ENCODE peak calls at places on chromosome 12, in five cellular contexts. One of them, this sample, is unnamed.

GRCh38 chr12:795305-795704 is 42.9 kb downstream of the WNK1 start:
- DNase-seq in tibial nerve: no peak
- DNase-seq in stomach: no peak
- DNase-seq in A549: no peak
- DNase-seq in sigmoid colon: no peak
- DNase-seq in this sample: no peak

GRCh38 chr12:857611-858010 is 91.9 kb downstream of the RAD52 start:
- DNase-seq in stomach: no peak
- DNase-seq in sigmoid colon: no peak
- DNase-seq in A549: peak; percentile 44
- DNase-seq in tibial nerve: peak; percentile 33
- DNase-seq in this sample: no peak

GRCh38 chr12:42684171-42685071 is 94.9 kb upstream of the PRICKLE1 start:
- DNase-seq in sigmoid colon: no peak
- DNase-seq in A549: no peak
- DNase-seq in stomach: no peak
- DNase-seq in tibial nerve: no peak
- DNase-seq in this sample: no peak

GRCh38 chr12:27924350-27925140 is 48.0 kb downstream of the PTHLH start:
- DNase-seq in stomach: no peak
- DNase-seq in sigmoid colon: no peak
- DNase-seq in tibial nerve: no peak
- DNase-seq in A549: no peak
- DNase-seq in this sample: no peak

GRCh38 chr12:3885179-3886094 is 12.2 kb upstream of the PARP11 start:
- DNase-seq in tibial nerve: peak; percentile 56
- DNase-seq in stomach: no peak
- DNase-seq in A549: peak; percentile 17
- DNase-seq in sigmoid colon: no peak
- DNase-seq in this sample: no peak

GRCh38 chr12:103930787-103931536 is 752 bp downstream of the HSP90B1 start:
- DNase-seq in A549: no peak
- DNase-seq in stomach: peak; percentile 59
- DNase-seq in sigmoid colon: peak; percentile 83
- DNase-seq in tibial nerve: peak; percentile 40
- DNase-seq in this sample: peak; percentile 70

GRCh38 chr12:29160230-29160629 is 11.2 kb downstream of the FAR2 start:
- DNase-seq in sigmoid colon: no peak
- DNase-seq in stomach: no peak
- DNase-seq in tibial nerve: no peak
- DNase-seq in A549: no peak
- DNase-seq in this sample: no peak

GRCh38 chr12:30796508-30796780 is 41.7 kb upstream of the CAPRIN2 start:
- DNase-seq in sigmoid colon: peak; percentile 72
- DNase-seq in stomach: no peak
- DNase-seq in tibial nerve: no peak
- DNase-seq in A549: peak; percentile 60
- DNase-seq in this sample: peak; percentile 48

GRCh38 chr12:47022296-47022695 is 57.1 kb upstream of the PCED1B start:
- DNase-seq in stomach: no peak
- DNase-seq in sigmoid colon: no peak
- DNase-seq in tibial nerve: no peak
- DNase-seq in A549: no peak
- DNase-seq in this sample: no peak

GRCh38 chr12:5945071-5946008 is at the start of gene ANO2:
- DNase-seq in tibial nerve: no peak
- DNase-seq in A549: no peak
- DNase-seq in sigmoid colon: no peak
- DNase-seq in stomach: no peak
- DNase-seq in this sample: no peak

GRCh38 chr12:68780731-68781130 is 27.2 kb upstream of the MDM2 start:
- DNase-seq in tibial nerve: no peak
- DNase-seq in A549: no peak
- DNase-seq in sigmoid colon: no peak
- DNase-seq in stomach: no peak
- DNase-seq in this sample: no peak

GRCh38 chr12:133130808-133131128 is 341 bp downstream of the ZNF10 start:
- DNase-seq in tibial nerve: peak; percentile 43
- DNase-seq in stomach: peak; percentile 32
- DNase-seq in A549: no peak
- DNase-seq in sigmoid colon: peak; percentile 67
- DNase-seq in this sample: peak; percentile 60

GRCh38 chr12:127507336-127507735 is 759.6 kb upstream of the TMEM132C start:
- DNase-seq in A549: no peak
- DNase-seq in sigmoid colon: no peak
- DNase-seq in tibial nerve: no peak
- DNase-seq in stomach: no peak
- DNase-seq in this sample: no peak

GRCh38 chr12:50302686-50303085 is 19.4 kb upstream of the LIMA1 start:
- DNase-seq in A549: no peak
- DNase-seq in tibial nerve: no peak
- DNase-seq in stomach: no peak
- DNase-seq in sigmoid colon: no peak
- DNase-seq in this sample: no peak

GRCh38 chr12:77591959-77592358 is 238.7 kb upstream of the NAV3 start:
- DNase-seq in stomach: no peak
- DNase-seq in tibial nerve: no peak
- DNase-seq in sigmoid colon: no peak
- DNase-seq in A549: no peak
- DNase-seq in this sample: no peak

GRCh38 chr12:26692417-26692816 is 140.6 kb downstream of the ITPR2 start:
- DNase-seq in stomach: no peak
- DNase-seq in A549: no peak
- DNase-seq in sigmoid colon: no peak
- DNase-seq in tibial nerve: no peak
- DNase-seq in this sample: no peak
- TF ChIP-seq EP300 in stomach: no peak
- TF ChIP-seq EP300 in A549: no peak
- TF ChIP-seq EP300 in sigmoid colon: no peak
- TF ChIP-seq EP300 in tibial nerve: no peak
- TF ChIP-seq EP300 in this sample: no peak

DNA sequence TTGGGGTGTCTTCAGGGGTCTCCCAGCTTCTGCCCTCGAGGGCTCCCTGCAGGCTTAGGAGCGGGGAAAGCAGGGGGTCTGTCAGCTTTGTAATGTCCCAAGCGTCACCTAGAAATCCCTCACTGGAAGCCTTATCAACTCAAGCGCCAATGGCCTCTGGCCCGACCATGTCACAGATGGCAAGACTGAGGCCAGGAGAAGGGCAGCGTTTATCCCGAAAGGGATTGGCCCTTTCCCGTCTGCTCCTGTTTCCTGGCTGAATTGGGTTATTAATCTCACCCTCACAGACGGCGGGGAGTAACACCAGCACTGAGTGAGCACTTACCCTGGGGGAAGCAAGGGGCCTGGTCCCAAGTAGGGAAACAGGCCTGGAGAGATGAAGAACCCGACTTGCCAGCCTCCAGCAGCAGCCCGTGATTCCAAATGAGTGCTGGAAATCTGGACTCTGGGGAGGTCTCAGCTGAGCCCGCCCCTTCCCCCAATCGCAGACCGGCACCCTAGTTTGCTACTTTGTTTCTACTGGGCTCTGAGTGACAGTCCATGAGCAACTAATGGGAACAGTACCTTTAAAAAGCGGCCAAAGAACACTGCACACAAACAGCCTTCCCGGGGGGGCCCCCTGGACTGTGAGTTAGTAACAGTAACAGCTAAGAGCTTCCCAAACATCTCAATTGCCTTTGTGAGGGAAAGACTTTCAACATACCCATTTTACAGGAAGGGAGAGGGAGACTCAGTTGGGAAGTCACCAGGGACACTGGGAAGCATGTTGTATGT is 2.1 kb upstream of the NCOR2 start:
- DNase-seq in sigmoid colon: no peak
- DNase-seq in A549: no peak
- DNase-seq in stomach: no peak
- DNase-seq in tibial nerve: no peak
- DNase-seq in this sample: no peak
- TF ChIP-seq EP300 in sigmoid colon: no peak
- TF ChIP-seq EP300 in A549: no peak
- TF ChIP-seq EP300 in stomach: no peak
- TF ChIP-seq EP300 in tibial nerve: no peak
- TF ChIP-seq EP300 in this sample: no peak

GRCh38 chr12:58889557-58889956 is 30.7 kb downstream of the LRIG3 start:
- DNase-seq in sigmoid colon: no peak
- DNase-seq in stomach: no peak
- DNase-seq in tibial nerve: no peak
- DNase-seq in A549: no peak
- DNase-seq in this sample: no peak
- TF ChIP-seq EP300 in sigmoid colon: no peak
- TF ChIP-seq EP300 in stomach: no peak
- TF ChIP-seq EP300 in tibial nerve: no peak
- TF ChIP-seq EP300 in A549: no peak
- TF ChIP-seq EP300 in this sample: no peak

DNA sequence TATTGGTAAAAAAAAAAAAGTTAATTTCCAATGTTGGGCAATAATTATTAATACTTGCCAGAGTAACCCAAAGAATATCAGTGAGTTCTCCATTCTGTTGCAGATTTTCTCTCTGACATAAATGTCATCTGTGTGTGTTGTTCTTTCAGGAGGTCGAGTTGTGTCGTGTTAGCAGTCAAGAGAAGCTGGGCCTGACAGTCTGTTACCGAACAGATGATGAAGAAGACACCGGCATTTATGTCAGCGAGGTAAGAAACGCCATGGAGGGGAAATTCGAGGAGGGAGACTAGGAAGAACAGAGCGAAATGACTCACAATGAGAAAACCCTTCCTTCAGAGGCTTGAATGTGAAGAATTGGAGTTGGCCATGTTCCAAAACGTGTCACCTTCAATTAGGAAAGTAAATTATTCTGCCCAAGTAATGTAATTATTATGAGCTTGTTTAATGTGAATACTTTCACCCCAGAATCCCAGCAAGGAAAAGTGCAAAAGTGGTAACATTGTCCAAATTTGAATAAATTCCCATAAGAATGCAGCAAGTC is 364.5 kb downstream of the PDZRN4 start:
- DNase-seq in A549: no peak
- DNase-seq in stomach: no peak
- DNase-seq in sigmoid colon: no peak
- DNase-seq in tibial nerve: no peak
- DNase-seq in this sample: no peak
- TF ChIP-seq EP300 in A549: no peak
- TF ChIP-seq EP300 in stomach: no peak
- TF ChIP-seq EP300 in sigmoid colon: no peak
- TF ChIP-seq EP300 in tibial nerve: no peak
- TF ChIP-seq EP300 in this sample: no peak

DNA sequence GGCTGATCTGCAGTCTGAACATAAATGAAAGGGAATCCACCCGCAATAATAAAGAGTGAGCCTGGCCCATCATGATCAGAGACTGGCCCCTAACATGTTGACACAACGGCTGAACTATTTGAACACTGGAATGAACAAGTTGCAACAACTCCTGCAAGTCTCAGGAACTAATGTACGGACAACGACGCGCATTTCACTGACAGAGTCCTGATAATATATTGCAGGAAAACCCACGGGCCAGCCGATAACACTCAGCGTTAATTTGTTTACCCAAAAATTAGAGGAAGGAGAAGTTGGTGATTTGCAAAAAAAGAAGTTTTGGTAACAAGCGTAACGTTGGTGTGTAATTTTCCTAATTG is 195.7 kb upstream of the BTG1 start:
- DNase-seq in sigmoid colon: no peak
- DNase-seq in A549: no peak
- DNase-seq in stomach: no peak
- DNase-seq in tibial nerve: no peak
- DNase-seq in this sample: no peak
- TF ChIP-seq EP300 in sigmoid colon: no peak
- TF ChIP-seq EP300 in A549: no peak
- TF ChIP-seq EP300 in stomach: no peak
- TF ChIP-seq EP300 in tibial nerve: no peak
- TF ChIP-seq EP300 in this sample: no peak

DNA sequence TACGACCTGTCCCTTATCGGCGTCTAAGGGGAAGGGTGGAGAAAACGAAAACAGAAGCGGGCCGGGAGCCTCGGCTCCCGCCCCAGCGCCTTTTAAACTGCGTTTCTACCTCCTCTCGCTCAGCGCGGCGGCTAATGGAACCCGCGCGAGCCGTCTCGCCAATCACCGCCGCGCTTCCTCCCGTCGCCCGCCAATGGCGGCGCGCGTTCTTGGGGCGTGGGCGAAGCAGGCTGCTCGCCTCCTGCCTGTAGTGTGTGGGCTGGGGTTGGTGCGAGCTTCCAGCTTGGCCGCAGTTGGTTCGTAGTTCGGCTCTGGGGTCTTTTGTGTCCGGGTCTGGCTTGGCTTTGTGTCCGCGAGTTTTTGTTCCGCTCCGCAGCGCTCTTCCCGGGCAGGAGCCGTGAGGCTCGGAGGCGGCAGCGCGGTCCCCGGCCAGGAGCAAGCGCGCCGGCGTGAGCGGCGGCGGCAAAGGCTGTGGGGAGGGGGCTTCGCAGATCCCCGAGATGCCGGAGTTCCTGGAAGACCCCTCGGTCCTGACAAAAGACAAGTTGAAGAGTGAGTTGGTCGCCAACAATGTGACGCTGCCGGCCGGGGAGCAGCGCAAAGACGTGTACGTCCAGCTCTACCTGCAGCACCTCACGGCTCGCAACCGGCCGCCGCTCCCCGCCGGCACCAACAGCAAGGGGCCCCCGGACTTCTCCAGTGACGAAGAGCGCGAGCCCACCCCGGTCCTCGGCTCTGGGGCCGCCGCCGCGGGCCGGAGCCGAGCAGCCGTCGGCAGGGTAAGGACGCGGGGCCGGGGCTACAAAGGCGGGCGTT is at the start of gene TMPO:
- DNase-seq in tibial nerve: peak; percentile 89
- DNase-seq in sigmoid colon: peak; percentile 94
- DNase-seq in A549: peak; percentile 91
- DNase-seq in stomach: peak; percentile 94
- DNase-seq in this sample: peak; percentile 91
- TF ChIP-seq EP300 in tibial nerve: peak; percentile 95
- TF ChIP-seq EP300 in sigmoid colon: no peak
- TF ChIP-seq EP300 in A549: no peak
- TF ChIP-seq EP300 in stomach: no peak
- TF ChIP-seq EP300 in this sample: no peak

GRCh38 chr12:92073123-92073522 is 72.5 kb downstream of the BTG1 start:
- DNase-seq in stomach: no peak
- DNase-seq in tibial nerve: no peak
- DNase-seq in A549: no peak
- DNase-seq in sigmoid colon: no peak
- DNase-seq in this sample: no peak

GRCh38 chr12:92077530-92077929 is 68.1 kb downstream of the BTG1 start:
- DNase-seq in tibial nerve: no peak
- DNase-seq in stomach: no peak
- DNase-seq in sigmoid colon: no peak
- DNase-seq in A549: no peak
- DNase-seq in this sample: no peak

GRCh38 chr12:92076106-92076505 is 69.5 kb downstream of the BTG1 start:
- DNase-seq in tibial nerve: no peak
- DNase-seq in stomach: no peak
- DNase-seq in A549: no peak
- DNase-seq in sigmoid colon: no peak
- DNase-seq in this sample: no peak

GRCh38 chr12:92074889-92075288 is 70.8 kb downstream of the BTG1 start:
- DNase-seq in A549: no peak
- DNase-seq in stomach: no peak
- DNase-seq in sigmoid colon: no peak
- DNase-seq in tibial nerve: no peak
- DNase-seq in this sample: no peak

GRCh38 chr12:92075425-92075891 is 70.2 kb downstream of the BTG1 start:
- DNase-seq in stomach: no peak
- DNase-seq in A549: no peak
- DNase-seq in tibial nerve: no peak
- DNase-seq in sigmoid colon: no peak
- DNase-seq in this sample: no peak
- TF ChIP-seq EP300 in stomach: no peak
- TF ChIP-seq EP300 in A549: no peak
- TF ChIP-seq EP300 in tibial nerve: no peak
- TF ChIP-seq EP300 in sigmoid colon: no peak
- TF ChIP-seq EP300 in this sample: no peak

This sample was measured in ovary.